ENCODE peak calls at places on chromosome 12, in four cellular contexts. Z, U, A and I are unnamed samples.

GRCh38 chr12:39990122-39991101 is 115.5 kb downstream of the SLC2A13 start:
- DNase-seq in Z (peak; percentile 22), U (peak; percentile 77), A (peak; percentile 13), I (no peak)

GRCh38 chr12:65649126-65649525 is 175.2 kb upstream of the HMGA2 start:
- DNase-seq in Z (peak; percentile 98), U (peak; percentile 99), A (no peak), I (no peak)

GRCh38 chr12:95721320-95721719 is 69.2 kb downstream of the NTN4 start:
- DNase-seq in Z (no peak), U (no peak), A (no peak), I (no peak)

GRCh38 chr12:117155278-117156060 is 34.8 kb downstream of the FBXO21 start:
- DNase-seq in Z (peak; percentile 95), U (peak; percentile 23), A (peak; percentile 27), I (peak; percentile 73)

GRCh38 chr12:117606024-117606423 is 244.6 kb upstream of the NOS1 start:
- DNase-seq in Z (no peak), U (no peak), A (no peak), I (no peak)

GRCh38 chr12:102364709-102365108 is 115.7 kb downstream of the IGF1 start:
- DNase-seq in Z (no peak), U (no peak), A (peak; percentile 46), I (no peak)

GRCh38 chr12:2641761-2642160 is 153.0 kb upstream of the FKBP4 start:
- DNase-seq in Z (no peak), U (no peak), A (no peak), I (no peak)

GRCh38 chr12:3304436-3305135 is 186.4 kb upstream of the PRMT8 start:
- DNase-seq in Z (peak; percentile 60), U (peak; percentile 51), A (no peak), I (no peak)

GRCh38 chr12:16605666-16606116 is 271 bp downstream of the LMO3 start:
- DNase-seq in Z (no peak), U (peak; percentile 44), A (no peak), I (no peak)

GRCh38 chr12:70467908-70468733 is 102.0 kb downstream of the KCNMB4 start:
- DNase-seq in Z (peak; percentile 47), U (no peak), A (no peak), I (no peak)

GRCh38 chr12:70467476-70467875 is 101.4 kb downstream of the KCNMB4 start:
- DNase-seq in Z (no peak), U (no peak), A (no peak), I (no peak)

GRCh38 chr12:70466753-70467152 is 100.7 kb downstream of the KCNMB4 start:
- DNase-seq in Z (no peak), U (no peak), A (no peak), I (no peak)

GRCh38 chr12:70469221-70469820 is 103.2 kb downstream of the KCNMB4 start:
- DNase-seq in Z (no peak), U (no peak), A (no peak), I (no peak)

GRCh38 chr12:70468741-70469140 is 102.7 kb downstream of the KCNMB4 start:
- DNase-seq in Z (no peak), U (no peak), A (no peak), I (no peak)
- H3K4me3 ChIP-seq in Z (peak overlapping the region; percentile 95), U (no peak overlapping the region), A (no peak overlapping the region), I (no peak overlapping the region)

GRCh38 chr12:6827982-6828670 is at the start of gene P3H3:
- DNase-seq in Z (no peak), U (peak; percentile 48), A (no peak), I (no peak)
- TF ChIP-seq CTCF in Z (no peak), U (no peak), A (no peak), I (peak; percentile 25)

GRCh38 chr12:91778938-91779400 is 366.7 kb downstream of the BTG1 start:
- DNase-seq in Z (peak; percentile 98), U (peak; percentile 83), A (peak; percentile 13), I (no peak)
- H3K4me3 ChIP-seq in Z (peak overlapping the region; percentile 40), U (no peak overlapping the region), A (no peak overlapping the region), I (no peak overlapping the region)

DNA sequence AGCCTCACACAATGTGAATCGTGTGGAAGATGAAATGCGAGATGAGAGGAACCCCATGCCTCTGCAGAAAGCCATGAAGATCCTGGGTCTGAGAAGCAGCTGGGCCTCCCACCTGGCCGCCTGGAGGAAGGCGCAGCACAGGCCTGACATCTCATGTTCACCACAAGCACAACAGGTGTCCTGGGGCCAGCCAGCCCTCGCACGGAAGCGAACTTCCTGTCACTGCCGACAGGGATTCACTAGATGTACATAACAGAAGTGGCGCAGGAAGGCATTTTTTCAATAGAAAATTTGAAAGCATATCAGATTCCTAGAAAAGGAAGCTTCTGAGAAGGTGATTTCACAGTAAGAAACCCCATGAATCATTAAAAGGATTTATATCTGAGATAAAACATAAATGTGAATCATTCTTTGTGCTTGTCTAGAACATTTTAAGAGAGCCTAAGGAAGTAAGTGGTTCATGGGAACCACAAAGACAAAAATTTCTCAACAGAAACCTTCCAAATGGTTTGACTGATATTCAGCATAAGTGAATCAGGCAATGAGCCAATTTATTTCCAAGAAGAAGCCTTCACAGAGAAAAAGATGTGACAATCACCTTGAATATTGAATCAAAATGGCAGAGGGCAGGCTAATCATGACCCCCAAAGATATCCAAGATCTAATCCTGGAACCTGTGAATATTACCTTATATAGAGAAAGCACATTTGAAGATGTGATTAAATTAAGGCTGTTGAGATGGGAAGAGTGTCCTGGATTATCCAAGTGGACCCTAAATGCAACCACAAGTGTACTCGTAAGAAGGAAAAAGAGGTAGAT is 311.9 kb downstream of the DUSP6 start:
- DNase-seq in Z (no peak), U (peak; percentile 53), A (no peak), I (no peak)
- TF ChIP-seq CTCF in Z (no peak), U (no peak), A (no peak), I (no peak)

DNA sequence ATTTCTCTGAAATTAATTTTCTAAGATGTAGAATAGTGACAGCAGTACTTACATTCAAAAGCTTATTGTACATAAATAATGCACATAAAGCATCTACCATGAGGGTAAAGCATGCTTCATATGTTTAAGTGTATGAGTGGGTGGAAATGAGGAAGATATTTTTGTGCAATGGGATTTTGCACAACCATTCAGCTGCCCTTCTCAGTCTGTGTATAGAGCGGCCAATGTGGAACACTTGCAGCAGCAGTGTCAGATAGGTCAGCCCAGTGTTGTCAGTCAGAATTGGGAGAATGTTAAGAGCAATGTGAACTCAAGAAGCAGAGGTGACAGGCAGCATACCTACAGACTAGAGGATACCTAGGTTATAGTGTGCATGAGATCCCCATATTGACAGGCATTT is 72.5 kb upstream of the ATP2B1 start:
- DNase-seq in Z (no peak), U (no peak), A (no peak), I (no peak)
- H3K4me3 ChIP-seq in Z (no peak overlapping the region), U (no peak overlapping the region), A (no peak overlapping the region), I (no peak overlapping the region)

DNA sequence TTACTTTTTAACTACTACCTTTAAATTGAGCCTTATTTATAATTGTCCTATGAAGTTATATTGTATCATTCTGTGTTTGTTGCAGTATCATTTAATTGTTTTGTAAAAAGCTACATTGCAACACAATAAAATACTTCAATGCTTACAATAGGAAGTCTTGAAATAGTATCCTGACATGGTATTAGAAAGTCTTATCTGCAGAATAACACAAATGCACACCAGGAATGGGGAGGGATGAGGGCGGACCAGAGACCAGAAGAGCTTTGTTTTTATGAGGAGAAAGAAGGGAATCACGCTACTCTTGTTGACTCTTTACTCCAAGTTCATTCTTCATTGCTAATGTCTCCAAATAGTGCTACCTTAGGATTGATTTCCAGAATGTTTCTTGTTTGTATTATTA is 120.2 kb downstream of the MON2 start:
- DNase-seq in Z (no peak), U (peak; percentile 59), A (no peak), I (no peak)
- TF ChIP-seq CTCF in Z (no peak), U (no peak), A (no peak), I (no peak)

DNA sequence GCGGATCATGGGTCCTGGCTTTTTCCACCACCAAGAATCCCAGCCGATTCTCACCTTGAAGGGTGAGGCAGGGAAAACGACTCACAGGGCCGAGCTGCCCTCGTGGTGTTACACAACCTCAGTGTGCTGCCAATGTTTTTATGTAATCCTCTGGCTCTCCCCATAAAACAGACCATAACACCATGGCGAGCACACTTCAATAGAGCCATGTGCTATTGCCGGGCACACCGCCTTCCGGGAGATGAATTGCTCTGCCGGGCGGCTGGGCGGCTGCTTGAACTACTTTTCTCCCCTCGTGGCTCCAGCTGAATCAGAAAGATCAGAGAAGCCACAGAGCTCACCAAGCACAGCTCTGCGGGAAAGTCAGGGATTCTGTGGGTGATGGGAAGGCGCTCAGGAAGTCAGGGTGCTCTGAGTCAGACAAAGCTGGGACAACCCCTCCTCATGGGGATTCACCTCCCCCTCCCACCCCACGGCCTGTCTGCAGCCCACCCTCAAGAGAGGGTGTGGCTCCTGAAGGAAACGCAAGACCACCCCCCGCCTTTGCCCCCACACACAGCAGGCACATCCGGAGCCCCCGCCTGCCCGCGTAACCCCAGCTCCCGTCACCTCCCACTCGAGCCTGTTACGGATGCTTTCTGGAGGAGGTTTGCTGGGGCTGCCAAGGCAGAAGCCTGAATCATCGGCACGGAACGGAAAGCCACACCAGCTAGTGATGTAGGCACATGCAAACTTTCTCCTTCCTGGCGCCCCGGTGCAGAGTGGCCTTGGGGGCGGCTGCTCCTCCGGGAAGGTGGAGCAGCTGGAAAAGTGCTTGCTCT is 1.8 kb downstream of the GALNT9 start:
- DNase-seq in Z (no peak), U (peak; percentile 96), A (no peak), I (peak; percentile 71)
- H3K4me3 ChIP-seq in Z (no peak overlapping the region), U (peak overlapping the region; percentile 39), A (no peak overlapping the region), I (no peak overlapping the region)

DNA sequence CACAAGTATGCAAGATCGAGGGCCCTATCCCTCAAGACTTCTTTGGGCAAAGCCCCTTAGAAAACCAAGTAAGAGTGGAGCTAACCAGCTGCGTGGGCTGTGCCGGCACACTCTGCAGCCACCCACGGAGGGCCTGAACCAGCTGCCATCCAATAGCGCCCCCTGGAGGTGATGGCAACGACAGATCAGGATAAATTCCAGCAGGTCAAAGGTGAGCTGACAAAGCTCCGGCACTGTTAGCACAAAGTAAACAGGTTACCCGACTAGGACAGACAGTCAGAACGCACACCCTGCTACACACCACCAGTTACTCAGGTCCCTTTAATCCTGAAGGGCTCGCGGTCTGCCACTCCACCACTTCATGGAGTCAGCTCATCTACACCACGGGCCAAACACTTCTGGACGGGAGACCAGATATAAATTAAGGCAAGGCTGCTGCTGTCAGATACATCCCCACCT is 4.9 kb downstream of the ZBTB39 start:
- DNase-seq in Z (peak; percentile 44), U (peak; percentile 76), A (peak; percentile 30), I (peak; percentile 67)
- TF ChIP-seq CTCF in Z (peak; percentile 76), U (peak; percentile 81), A (no peak), I (peak; percentile 88)

GRCh38 chr12:108694812-108695278 is 36.5 kb downstream of the CORO1C start:
- DNase-seq in Z (no peak), U (peak; percentile 32), A (peak; percentile 83), I (no peak)

GRCh38 chr12:108697905-108698304 is 33.4 kb downstream of the CORO1C start:
- DNase-seq in Z (no peak), U (no peak), A (no peak), I (no peak)

GRCh38 chr12:108693781-108694180 is 37.5 kb downstream of the CORO1C start:
- DNase-seq in Z (no peak), U (no peak), A (no peak), I (no peak)

GRCh38 chr12:108696996-108697290 is 34.4 kb downstream of the CORO1C start:
- DNase-seq in Z (no peak), U (no peak), A (no peak), I (no peak)

GRCh38 chr12:108696111-108696995 is 35.0 kb downstream of the CORO1C start:
- DNase-seq in Z (no peak), U (peak; percentile 100), A (no peak), I (no peak)
- H3K4me3 ChIP-seq in Z (no peak overlapping the region), U (peak overlapping the region; percentile 37), A (no peak overlapping the region), I (no peak overlapping the region)